ENCODE peak calls at places on chromosome 2, in eight cellular contexts. F is transverse colon, N is breast epithelium, D is stomach, C is spleen, X is HCT116, R is GM12878, Z is sigmoid colon. S is an unnamed sample.

GRCh38 chr2:142944264-142944663 is 66.8 kb downstream of the KYNU start:
- DNase-seq in F (no peak), Z (no peak), X (no peak), D (no peak), R (no peak), C (no peak), N (no peak), S (no peak)

GRCh38 chr2:227657204-227657845 is 9.3 kb upstream of the SCYGR5 start:
- DNase-seq in N (no peak), X (no peak), Z (no peak), C (no peak), D (no peak), F (no peak), R (no peak), S (no peak)

GRCh38 chr2:216934623-216935022 is 74.8 kb upstream of the TNP1 start:
- DNase-seq in F (no peak), R (no peak), C (no peak), Z (no peak), N (no peak), D (no peak), X (no peak), S (no peak)

GRCh38 chr2:149467461-149467860 is 120.1 kb downstream of the MMADHC start:
- DNase-seq in C (no peak), N (no peak), F (no peak), D (no peak), X (no peak), R (no peak), Z (no peak), S (no peak)

GRCh38 chr2:220946552-220946951 is 625.6 kb downstream of the EPHA4 start:
- DNase-seq in F (no peak), D (no peak), R (no peak), X (no peak), C (no peak), Z (no peak), N (no peak), S (no peak)

GRCh38 chr2:223580951-223581350 is 21.2 kb downstream of the SCG2 start:
- DNase-seq in R (no peak), D (no peak), Z (no peak), X (no peak), C (no peak), N (no peak), F (no peak), S (no peak)

GRCh38 chr2:1601471-1602358 is 142.6 kb downstream of the PXDN start:
- DNase-seq in R (no peak), D (no peak), C (no peak), Z (no peak), X (no peak), F (no peak), N (no peak), S (no peak)

GRCh38 chr2:38797276-38797675 is 19.3 kb downstream of the GEMIN6 start:
- DNase-seq in D (no peak), C (no peak), X (no peak), F (no peak), N (no peak), Z (no peak), R (no peak), S (no peak)

GRCh38 chr2:168705534-168706470 is 96.6 kb upstream of the NOSTRIN start:
- DNase-seq in Z (no peak), D (no peak), R (no peak), X (no peak), F (peak; percentile 35), N (no peak), C (no peak), S (no peak)

GRCh38 chr2:148273158-148273691 is 252.3 kb downstream of the MBD5 start:
- DNase-seq in D (no peak), N (no peak), Z (no peak), X (no peak), F (no peak), C (no peak), R (no peak), S (no peak)

GRCh38 chr2:196925768-196926561 is 542 bp downstream of the PGAP1 start:
- DNase-seq in N (no peak), C (peak; percentile 77), F (peak; percentile 26), X (no peak), D (peak; percentile 27), Z (peak; percentile 72), R (no peak), S (peak; percentile 33)

GRCh38 chr2:196249860-196250259 is 78.5 kb upstream of the STK17B start:
- DNase-seq in Z (no peak), X (no peak), C (no peak), N (no peak), D (no peak), R (no peak), F (peak; percentile 19), S (no peak)

GRCh38 chr2:127721311-127721977 is 20.1 kb downstream of the SFT2D3 start:
- DNase-seq in X (no peak), C (no peak), N (no peak), D (no peak), F (no peak), Z (no peak), R (no peak), S (no peak)

GRCh38 chr2:145807978-145808377 is 1288.1 kb upstream of the ZEB2 start:
- DNase-seq in R (no peak), C (no peak), F (no peak), D (no peak), Z (no peak), X (no peak), N (no peak), S (no peak)

GRCh38 chr2:145815933-145816332 is 1296.0 kb upstream of the ZEB2 start:
- DNase-seq in X (no peak), D (no peak), F (no peak), Z (no peak), N (no peak), C (no peak), R (no peak), S (no peak)

GRCh38 chr2:145813481-145813880 is 1293.6 kb upstream of the ZEB2 start:
- DNase-seq in D (no peak), Z (no peak), N (no peak), F (no peak), C (no peak), X (no peak), R (no peak), S (no peak)

GRCh38 chr2:145811467-145812162 is 1291.7 kb upstream of the ZEB2 start:
- DNase-seq in N (no peak), C (no peak), D (no peak), Z (no peak), R (no peak), X (no peak), F (no peak), S (no peak)

DNA sequence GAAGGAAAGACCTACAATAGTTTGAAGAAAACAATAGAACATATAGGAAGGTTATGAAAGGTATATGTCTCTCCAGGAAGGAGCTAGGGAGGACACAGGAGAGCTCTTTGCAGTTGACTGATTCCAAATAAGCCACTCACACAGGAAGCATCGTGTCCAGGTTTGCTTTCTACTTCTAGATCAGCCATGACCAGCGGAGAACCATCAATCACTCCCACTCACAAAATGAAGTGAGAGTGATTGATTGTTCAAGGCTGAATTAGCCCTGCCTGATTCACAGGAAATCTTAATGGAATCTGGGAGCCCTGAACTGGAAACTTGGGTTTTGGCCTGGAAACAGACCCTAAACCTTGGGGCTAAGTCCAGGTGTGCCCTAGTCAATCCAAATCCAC is 1292.2 kb upstream of the ZEB2 start:
- DNase-seq in R (no peak), X (no peak), N (no peak), D (no peak), C (no peak), F (no peak), Z (no peak), S (no peak)
- TF ChIP-seq CTCF in R (no peak), X (no peak), N (no peak), D (no peak), C (no peak), F (no peak), Z (no peak), S (no peak)

GRCh38 chr2:234512884-234513669 is 16.2 kb upstream of the ARL4C start:
- DNase-seq in Z (no peak), C (no peak), D (no peak), N (no peak), F (no peak), X (no peak), R (no peak), S (no peak)

GRCh38 chr2:234514099-234514498 is 17.2 kb upstream of the ARL4C start:
- DNase-seq in R (no peak), N (no peak), C (no peak), Z (no peak), X (no peak), F (no peak), D (no peak), S (no peak)

GRCh38 chr2:234517971-234518370 is 21.1 kb upstream of the ARL4C start:
- DNase-seq in X (no peak), C (no peak), D (no peak), R (no peak), Z (no peak), N (no peak), F (no peak), S (no peak)

GRCh38 chr2:234518986-234519642 is 22.2 kb upstream of the ARL4C start:
- DNase-seq in X (no peak), Z (no peak), D (no peak), C (no peak), R (no peak), N (no peak), F (no peak), S (no peak)

DNA sequence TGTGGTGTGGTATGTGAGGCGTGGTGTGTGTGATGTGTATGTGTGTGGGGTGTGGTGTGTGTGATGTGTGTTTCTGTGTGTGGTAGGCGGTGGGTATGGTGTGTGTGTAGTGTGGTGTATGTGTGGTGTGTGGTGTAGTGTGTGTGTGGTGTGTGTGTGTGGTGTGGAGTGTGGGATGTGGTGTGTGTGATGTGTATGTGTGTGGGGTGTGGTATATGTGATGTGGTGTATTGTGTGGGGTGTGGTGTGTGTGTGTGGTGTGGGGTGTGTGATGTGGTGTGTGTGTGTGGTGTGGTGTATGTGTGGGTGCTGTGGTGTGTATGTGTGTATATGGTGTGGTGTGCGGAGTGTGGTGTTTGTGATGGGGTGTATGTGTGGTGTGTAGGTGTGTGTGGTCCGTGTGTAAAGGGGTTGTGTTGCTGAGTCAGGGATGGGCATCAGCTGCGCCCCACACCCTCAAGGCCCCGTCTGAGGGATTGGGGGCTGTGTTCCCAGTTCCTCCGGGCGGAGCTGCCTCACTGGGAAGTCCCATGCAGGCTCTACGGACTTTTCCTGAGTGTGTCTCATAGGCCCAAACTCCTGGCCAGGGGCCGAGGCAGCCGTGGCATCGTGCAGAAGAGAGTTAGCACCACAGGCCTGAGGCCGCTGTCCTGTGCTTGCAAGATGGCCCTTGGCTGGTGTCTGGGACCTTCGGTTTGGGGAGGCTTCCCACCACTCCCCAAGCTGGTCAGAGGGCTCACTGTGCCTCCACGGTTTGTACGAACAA is 18.2 kb upstream of the ARL4C start:
- DNase-seq in X (no peak), N (no peak), C (no peak), R (no peak), F (no peak), Z (no peak), D (no peak), S (no peak)
- TF ChIP-seq POLR2AphosphoS5 in X (no peak), N (no peak), C (no peak), R (no peak), F (no peak), Z (no peak), D (no peak), S (no peak)

GRCh38 chr2:7262608-7263228 is 345.5 kb downstream of the RNF144A start:
- DNase-seq in X (no peak), F (no peak), D (no peak), R (no peak), C (no peak), N (no peak), Z (no peak), S (no peak)
- TF ChIP-seq POLR2A in X (no peak), F (no peak), D (no peak), R (no peak), C (no peak), N (no peak), Z (no peak), S (no peak)

GRCh38 chr2:74414913-74415761 is 6.3 kb downstream of the C2orf81 start:
- DNase-seq in N (no peak), Z (peak; percentile 84), C (peak; percentile 92), D (peak; percentile 51), F (peak; percentile 51), R (no peak), X (no peak), S (peak; percentile 89)
- TF ChIP-seq CTCF in N (peak; percentile 12), Z (peak; percentile 25), C (peak; percentile 32), D (no peak), F (peak; percentile 15), R (no peak), X (no peak), S (peak; percentile 20)